ENCODE peak calls at places on chromosomes 11 and 22, in four cellular contexts. One of them, this sample, is unnamed.

GRCh38 chr11:56688554-56688953 is 10.3 kb upstream of the OR9G1 start:
- DNase-seq in HepG2: no peak
- DNase-seq in K562: no peak
- DNase-seq in GM12878: no peak
- DNase-seq in this sample: no peak

GRCh38 chr22:21937821-21938070 is 14.9 kb downstream of the PPM1F start:
- DNase-seq in HepG2: no peak
- DNase-seq in K562: no peak
- DNase-seq in GM12878: no peak
- DNase-seq in this sample: no peak

GRCh38 chr22:35785181-35785923 is 67.7 kb downstream of the APOL5 start:
- DNase-seq in HepG2: no peak
- DNase-seq in K562: no peak
- DNase-seq in GM12878: no peak
- DNase-seq in this sample: no peak

GRCh38 chr22:20014526-20015186 is 2.0 kb downstream of the ARVCF start:
- DNase-seq in HepG2: no peak
- DNase-seq in K562: no peak
- DNase-seq in GM12878: no peak
- DNase-seq in this sample: no peak

GRCh38 chr22:43142881-43143562 is at the start of gene MCAT:
- DNase-seq in HepG2: peak
- DNase-seq in K562: peak
- DNase-seq in GM12878: peak
- DNase-seq in this sample: peak

GRCh38 chr11:27916541-27917100 is 191.3 kb downstream of the KIF18A start:
- DNase-seq in HepG2: no peak
- DNase-seq in K562: no peak
- DNase-seq in GM12878: peak
- DNase-seq in this sample: no peak

GRCh38 chr11:7666292-7666866 is 6.9 kb downstream of the CYB5R2 start:
- DNase-seq in HepG2: no peak
- DNase-seq in K562: no peak
- DNase-seq in GM12878: no peak
- DNase-seq in this sample: no peak

GRCh38 chr22:39475337-39475736 is 18.5 kb downstream of the MGAT3 start:
- DNase-seq in HepG2: no peak
- DNase-seq in K562: no peak
- DNase-seq in GM12878: no peak
- DNase-seq in this sample: no peak

GRCh38 chr22:36457688-36458450 is 23.6 kb downstream of the TXN2 start:
- DNase-seq in HepG2: no peak
- DNase-seq in K562: no peak
- DNase-seq in GM12878: no peak
- DNase-seq in this sample: no peak

GRCh38 chr11:3642071-3642951 is 519 bp upstream of the ART5 start:
- DNase-seq in HepG2: peak
- DNase-seq in K562: peak
- DNase-seq in GM12878: no peak
- DNase-seq in this sample: peak

GRCh38 chr11:75996523-75997272 is 181.7 kb downstream of the UVRAG start:
- DNase-seq in HepG2: no peak
- DNase-seq in K562: no peak
- DNase-seq in GM12878: no peak
- DNase-seq in this sample: no peak

GRCh38 chr11:19355601-19356000 is 114.9 kb upstream of the E2F8 start:
- DNase-seq in HepG2: no peak
- DNase-seq in K562: no peak
- DNase-seq in GM12878: no peak
- DNase-seq in this sample: no peak

GRCh38 chr11:10038916-10039315 is 255.1 kb downstream of the SBF2 start:
- DNase-seq in HepG2: no peak
- DNase-seq in K562: no peak
- DNase-seq in GM12878: no peak
- DNase-seq in this sample: no peak

GRCh38 chr11:69775163-69775755 is at the start of gene FGF4:
- DNase-seq in HepG2: no peak
- DNase-seq in K562: no peak
- DNase-seq in GM12878: no peak
- DNase-seq in this sample: no peak

GRCh38 chr22:46224044-46224746 is 25.9 kb downstream of the CDPF1 start:
- DNase-seq in HepG2: no peak
- DNase-seq in K562: peak
- DNase-seq in GM12878: no peak
- DNase-seq in this sample: no peak

GRCh38 chr11:62669420-62670161 is 1.9 kb upstream of the UQCC3 start:
- DNase-seq in HepG2: peak
- DNase-seq in K562: peak
- DNase-seq in GM12878: no peak
- DNase-seq in this sample: peak

GRCh38 chr22:48824673-48825651 is 1002.7 kb downstream of the BRD1 start:
- DNase-seq in HepG2: no peak
- DNase-seq in K562: no peak
- DNase-seq in GM12878: no peak
- DNase-seq in this sample: no peak

GRCh38 chr11:119728226-119728626 is 774 bp downstream of the NECTIN1 start:
- DNase-seq in HepG2: no peak
- DNase-seq in K562: no peak
- DNase-seq in GM12878: no peak
- DNase-seq in this sample: peak

GRCh38 chr11:80084614-80085013 is 643.8 kb upstream of the TENM4 start:
- DNase-seq in HepG2: no peak
- DNase-seq in K562: no peak
- DNase-seq in GM12878: no peak
- DNase-seq in this sample: no peak

GRCh38 chr11:75760710-75761493 is 7.7 kb upstream of the DGAT2 start:
- DNase-seq in HepG2: no peak
- DNase-seq in K562: no peak
- DNase-seq in GM12878: no peak
- DNase-seq in this sample: no peak

GRCh38 chr11:18144243-18144642 is 11.9 kb downstream of the MRGPRX3 start:
- DNase-seq in HepG2: no peak
- DNase-seq in K562: no peak
- DNase-seq in GM12878: no peak
- DNase-seq in this sample: no peak

GRCh38 chr22:27024982-27025381 is 367.6 kb downstream of the MIAT start:
- DNase-seq in HepG2: no peak
- DNase-seq in K562: no peak
- DNase-seq in GM12878: no peak
- DNase-seq in this sample: no peak

GRCh38 chr11:126102436-126102894 is 39.8 kb upstream of the CDON start:
- DNase-seq in HepG2: peak
- DNase-seq in K562: peak
- DNase-seq in GM12878: peak
- DNase-seq in this sample: no peak

GRCh38 chr11:78660451-78660850 is 85.8 kb upstream of the NARS2 start:
- DNase-seq in HepG2: no peak
- DNase-seq in K562: no peak
- DNase-seq in GM12878: no peak
- DNase-seq in this sample: no peak

GRCh38 chr11:95920460-95921105 is 3.3 kb downstream of the MTMR2 start:
- DNase-seq in HepG2: no peak
- DNase-seq in K562: peak
- DNase-seq in GM12878: no peak
- DNase-seq in this sample: no peak

GRCh38 chr11:129705341-129705740 is 110.3 kb upstream of the TMEM45B start:
- DNase-seq in HepG2: no peak
- DNase-seq in K562: no peak
- DNase-seq in GM12878: no peak
- DNase-seq in this sample: no peak

GRCh38 chr22:35582861-35583670 is 34.1 kb downstream of the MB start:
- DNase-seq in HepG2: peak
- DNase-seq in K562: peak
- DNase-seq in GM12878: peak
- DNase-seq in this sample: peak

GRCh38 chr22:21876486-21877176 is 9.2 kb upstream of the MAPK1 start:
- DNase-seq in HepG2: no peak
- DNase-seq in K562: peak
- DNase-seq in GM12878: no peak
- DNase-seq in this sample: no peak

GRCh38 chr11:10581481-10582019 is 13.1 kb upstream of the LYVE1 start:
- DNase-seq in HepG2: no peak
- DNase-seq in K562: peak
- DNase-seq in GM12878: no peak
- DNase-seq in this sample: no peak

GRCh38 chr11:79152511-79152910 is 288.3 kb downstream of the TENM4 start:
- DNase-seq in HepG2: no peak
- DNase-seq in K562: no peak
- DNase-seq in GM12878: no peak
- DNase-seq in this sample: no peak

GRCh38 chr22:43811777-43812148 is 342 bp downstream of the EFCAB6 start:
- DNase-seq in HepG2: no peak
- DNase-seq in K562: no peak
- DNase-seq in GM12878: no peak
- DNase-seq in this sample: no peak

GRCh38 chr11:24574461-24574860 is 77.6 kb downstream of the LUZP2 start:
- DNase-seq in HepG2: no peak
- DNase-seq in K562: no peak
- DNase-seq in GM12878: no peak
- DNase-seq in this sample: no peak

GRCh38 chr11:30328676-30329075 is 5.8 kb downstream of the ARL14EP start:
- DNase-seq in HepG2: no peak
- DNase-seq in K562: no peak
- DNase-seq in GM12878: no peak
- DNase-seq in this sample: no peak

GRCh38 chr22:47213571-47214230 is 451.3 kb downstream of the TBC1D22A start:
- DNase-seq in HepG2: peak
- DNase-seq in K562: peak
- DNase-seq in GM12878: no peak
- DNase-seq in this sample: peak

GRCh38 chr11:116578971-116579687 is 193.7 kb downstream of the BUD13 start:
- DNase-seq in HepG2: peak
- DNase-seq in K562: no peak
- DNase-seq in GM12878: no peak
- DNase-seq in this sample: no peak

GRCh38 chr11:116582621-116583020 is 190.2 kb downstream of the BUD13 start:
- DNase-seq in HepG2: no peak
- DNase-seq in K562: no peak
- DNase-seq in GM12878: no peak
- DNase-seq in this sample: no peak

GRCh38 chr11:116579857-116580727 is 192.7 kb downstream of the BUD13 start:
- DNase-seq in HepG2: peak
- DNase-seq in K562: no peak
- DNase-seq in GM12878: no peak
- DNase-seq in this sample: no peak

GRCh38 chr11:116581349-116581748 is 191.4 kb downstream of the BUD13 start:
- DNase-seq in HepG2: no peak
- DNase-seq in K562: no peak
- DNase-seq in GM12878: no peak
- DNase-seq in this sample: no peak

DNA sequence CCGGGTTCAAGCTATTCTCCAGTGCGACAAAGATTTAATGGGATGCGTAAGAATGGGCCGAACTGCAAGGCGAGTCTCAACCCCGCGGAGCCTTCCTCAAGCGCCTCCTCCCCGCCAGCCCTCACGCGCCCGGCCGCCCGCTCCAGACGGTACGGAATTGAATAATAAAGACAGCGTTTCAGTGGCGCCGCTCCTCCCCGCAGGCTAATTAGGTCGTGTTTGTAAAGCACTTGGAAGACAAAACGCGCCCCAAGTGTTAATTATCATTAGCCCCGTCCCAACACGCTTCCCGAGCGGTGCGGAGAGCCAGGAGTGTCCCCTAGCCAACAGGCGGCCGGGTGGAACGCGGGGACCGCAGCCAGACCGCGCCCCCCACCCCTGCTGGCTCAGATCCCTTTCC is 192.0 kb downstream of the BUD13 start:
- DNase-seq in HepG2: no peak
- DNase-seq in K562: no peak
- DNase-seq in GM12878: no peak
- DNase-seq in this sample: no peak
- TF ChIP-seq REST in HepG2: no peak
- TF ChIP-seq REST in K562: no peak
- TF ChIP-seq REST in GM12878: no peak
- TF ChIP-seq REST in this sample: no peak

DNA sequence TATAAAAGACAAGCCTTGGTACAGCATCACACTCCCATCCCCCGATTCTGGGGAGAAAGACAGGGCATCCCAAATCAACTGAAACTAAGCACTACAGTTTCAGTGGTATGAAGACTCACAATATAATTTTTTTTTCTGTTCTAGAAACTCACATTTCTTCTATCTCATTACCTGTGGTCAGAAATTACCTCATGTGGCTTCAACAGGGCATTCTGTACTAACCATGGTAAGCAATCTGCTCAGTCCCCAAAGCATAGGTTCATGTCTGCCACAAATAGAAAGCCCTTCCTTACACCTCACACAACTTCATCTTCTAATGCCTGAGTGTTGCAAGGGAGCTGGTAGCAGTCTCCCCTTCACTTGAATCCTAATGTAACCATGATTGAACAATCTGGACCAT is 147.4 kb upstream of the POU2AF2 start:
- DNase-seq in HepG2: no peak
- DNase-seq in K562: no peak
- DNase-seq in GM12878: no peak
- DNase-seq in this sample: no peak
- TF ChIP-seq ESRRA in HepG2: no peak
- TF ChIP-seq ESRRA in K562: no peak
- TF ChIP-seq ESRRA in GM12878: no peak
- TF ChIP-seq ESRRA in this sample: no peak

GRCh38 chr22:31350410-31350863 is 4.3 kb upstream of the PATZ1 start:
- DNase-seq in HepG2: peak
- DNase-seq in K562: peak
- DNase-seq in GM12878: no peak
- DNase-seq in this sample: peak
- TF ChIP-seq REST in HepG2: no peak
- TF ChIP-seq REST in K562: no peak
- TF ChIP-seq REST in GM12878: no peak
- TF ChIP-seq REST in this sample: no peak

DNA sequence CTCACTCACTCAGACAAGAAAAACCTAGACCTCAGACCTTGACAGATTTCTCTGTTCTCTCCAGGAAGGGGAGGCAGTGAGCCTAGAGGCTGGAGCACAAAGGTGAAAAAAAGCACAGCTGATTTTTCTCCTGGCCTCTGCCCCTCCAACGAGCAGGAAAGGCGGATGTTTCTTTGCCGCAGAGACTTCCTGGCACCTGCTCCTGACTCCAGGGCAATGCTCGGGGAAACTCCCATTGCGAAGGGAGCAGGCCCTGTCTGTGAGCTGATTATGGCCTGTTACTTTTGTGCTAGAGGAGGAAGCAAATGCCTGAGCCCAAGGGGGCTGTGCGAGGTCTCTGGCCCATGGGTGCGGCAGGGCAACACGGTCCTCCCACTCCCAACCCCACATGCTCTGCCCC is 25.4 kb downstream of the MS4A10 start:
- DNase-seq in HepG2: no peak
- DNase-seq in K562: no peak
- DNase-seq in GM12878: no peak
- DNase-seq in this sample: no peak
- TF ChIP-seq ESRRA in HepG2: no peak
- TF ChIP-seq ESRRA in K562: no peak
- TF ChIP-seq ESRRA in GM12878: no peak
- TF ChIP-seq ESRRA in this sample: no peak

This sample was measured in A549.